ENCODE peak calls at places on chromosomes 11 and 22, in nine cellular contexts. W is pancreas; X is body of pancreas; R is fibroblast of lung; N is psoas muscle; M is heart left ventricle; S is endodermal cell; T is CD8-positive, alpha-beta T cell; J is AG04450. E is an unnamed sample.

GRCh38 chr11:73907191-73907590 is 30.4 kb downstream of the PAAF1 start:
- DNase-seq in J (no peak), R (no peak), N (peak), M (peak), W (no peak), T (no peak), X (no peak), S (peak), E (no peak)

GRCh38 chr11:1192741-1193325 is 30.0 kb upstream of the MUC5B start:
- DNase-seq in S (peak), J (no peak), N (no peak), T (no peak), R (no peak), X (no peak), M (no peak), W (peak), E (peak)

GRCh38 chr22:29917052-29917902 is 34.3 kb downstream of the MTMR3 start:
- DNase-seq in T (no peak), W (no peak), X (peak), R (peak), N (peak), J (no peak), M (peak), S (no peak), E (no peak)

GRCh38 chr11:88520391-88520790 is 182.9 kb upstream of the CTSC start:
- DNase-seq in W (no peak), M (no peak), J (no peak), S (no peak), N (no peak), T (no peak), X (no peak), R (no peak), E (no peak)

GRCh38 chr11:30914143-30914762 is 328.1 kb upstream of the MPPED2 start:
- DNase-seq in J (peak), R (peak), M (peak), X (peak), T (no peak), S (peak), N (peak), W (peak), E (peak)

GRCh38 chr22:22185844-22186499 is 58.6 kb upstream of the VPREB1 start:
- DNase-seq in T (no peak), W (no peak), X (no peak), J (no peak), S (no peak), N (no peak), R (no peak), M (no peak), E (no peak)

GRCh38 chr11:5611627-5612026 is 13.2 kb upstream of the TRIM34 start:
- DNase-seq in N (no peak), M (no peak), W (no peak), J (no peak), R (no peak), T (no peak), X (no peak), S (no peak), E (no peak)

GRCh38 chr11:19792510-19792909 is 79.9 kb downstream of the NAV2 start:
- DNase-seq in N (no peak), S (no peak), T (no peak), W (no peak), R (no peak), J (no peak), X (no peak), M (no peak), E (no peak)

GRCh38 chr22:17919276-17920144 is 104.9 kb downstream of the MICAL3 start:
- DNase-seq in S (peak), M (peak), J (no peak), N (no peak), T (no peak), W (no peak), R (no peak), X (no peak), E (no peak)

GRCh38 chr22:32326647-32327046 is 31.0 kb upstream of the RFPL3 start:
- DNase-seq in R (no peak), S (peak), T (no peak), M (no peak), W (no peak), N (no peak), X (no peak), J (no peak), E (no peak)

GRCh38 chr11:6703247-6704063 is 20.3 kb upstream of the MRPL17 start:
- DNase-seq in N (peak), R (peak), W (no peak), M (peak), T (no peak), S (peak), X (peak), J (no peak), E (no peak)

GRCh38 chr11:64086263-64086938 is 50.7 kb downstream of the FLRT1 start:
- DNase-seq in T (no peak), W (no peak), X (peak), R (peak), S (no peak), J (no peak), N (peak), M (peak), E (no peak)

GRCh38 chr22:42895087-42895486 is 38.0 kb upstream of the ARFGAP3 start:
- DNase-seq in W (no peak), R (no peak), X (no peak), T (no peak), J (no peak), N (no peak), M (no peak), S (no peak), E (no peak)

GRCh38 chr11:33060271-33060670 is 20.9 kb downstream of the TCP11L1 start:
- DNase-seq in J (no peak), S (peak), T (no peak), X (no peak), N (no peak), R (no peak), W (no peak), M (no peak), E (no peak)

GRCh38 chr11:121661796-121662508 is 209.2 kb upstream of the SORL1-AS1 start:
- DNase-seq in N (no peak), T (no peak), X (no peak), J (peak), S (no peak), R (peak), W (no peak), M (no peak), E (no peak)

GRCh38 chr11:131703311-131703710 is 332.9 kb downstream of the NTM start:
- DNase-seq in S (no peak), T (no peak), M (no peak), N (no peak), R (no peak), W (no peak), X (no peak), J (no peak), E (no peak)

GRCh38 chr22:45584621-45585436 is 82.1 kb downstream of the FBLN1 start:
- DNase-seq in J (no peak), R (no peak), N (no peak), S (no peak), T (no peak), W (no peak), M (no peak), X (no peak), E (peak)

GRCh38 chr11:70834277-70834940 is 418.0 kb downstream of the SHANK2 start:
- DNase-seq in X (no peak), W (no peak), T (no peak), M (no peak), N (no peak), R (no peak), J (no peak), S (peak), E (no peak)

GRCh38 chr22:20141186-20142077 is 9.4 kb downstream of the CCDC188 start:
- DNase-seq in W (peak), R (no peak), S (no peak), X (no peak), N (no peak), J (peak), M (no peak), T (no peak), E (no peak)

GRCh38 chr11:123273616-123274015 is 78.6 kb upstream of the CLMP start:
- DNase-seq in J (no peak), N (no peak), R (no peak), S (no peak), T (no peak), W (no peak), M (no peak), X (no peak), E (no peak)

GRCh38 chr11:1526785-1527184 is 40.2 kb upstream of the MOB2 start:
- DNase-seq in N (no peak), S (no peak), X (no peak), J (no peak), T (no peak), R (no peak), M (no peak), W (peak), E (no peak)

GRCh38 chr11:1825039-1825740 is 9.6 kb upstream of the SYT8 start:
- DNase-seq in X (peak), S (peak), T (no peak), M (no peak), W (peak), J (no peak), N (peak), R (no peak), E (peak)

GRCh38 chr11:9691865-9692264 is 28.0 kb downstream of the SWAP70 start:
- DNase-seq in W (no peak), S (no peak), T (no peak), R (peak), J (no peak), X (no peak), N (no peak), M (no peak), E (no peak)

GRCh38 chr11:120185678-120186407 is 25.0 kb upstream of the OAF start:
- DNase-seq in T (no peak), J (no peak), S (peak), R (no peak), N (no peak), M (peak), W (no peak), X (no peak), E (no peak)

DNA sequence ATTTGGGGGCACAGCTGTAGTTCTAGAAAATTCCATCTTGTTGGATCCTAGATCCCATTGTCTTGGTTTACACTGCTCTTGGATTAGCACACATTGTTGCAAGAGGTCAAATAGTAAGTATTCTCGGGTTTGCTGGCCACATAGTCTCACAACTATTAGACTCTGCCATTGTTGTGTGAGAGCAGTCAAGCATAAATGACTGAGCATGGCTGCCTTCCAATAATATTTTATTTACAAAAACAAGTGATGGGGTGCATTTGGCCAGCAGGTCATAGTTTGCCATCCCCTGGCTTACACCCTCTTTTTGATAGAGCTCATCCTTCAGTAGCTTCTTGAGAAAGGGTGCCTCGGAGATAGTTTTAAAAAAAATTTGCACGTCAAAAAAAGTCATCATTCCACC is 77.9 kb upstream of the ALX4 start:
- DNase-seq in S (no peak), M (no peak), T (no peak), R (no peak), N (no peak), W (no peak), J (no peak), X (no peak), E (no peak)
- H3K27ac ChIP-seq in S (no peak), M (no peak), T (no peak), R (no peak), N (no peak), W (no peak), J (no peak), X (no peak), E (no peak)

DNA sequence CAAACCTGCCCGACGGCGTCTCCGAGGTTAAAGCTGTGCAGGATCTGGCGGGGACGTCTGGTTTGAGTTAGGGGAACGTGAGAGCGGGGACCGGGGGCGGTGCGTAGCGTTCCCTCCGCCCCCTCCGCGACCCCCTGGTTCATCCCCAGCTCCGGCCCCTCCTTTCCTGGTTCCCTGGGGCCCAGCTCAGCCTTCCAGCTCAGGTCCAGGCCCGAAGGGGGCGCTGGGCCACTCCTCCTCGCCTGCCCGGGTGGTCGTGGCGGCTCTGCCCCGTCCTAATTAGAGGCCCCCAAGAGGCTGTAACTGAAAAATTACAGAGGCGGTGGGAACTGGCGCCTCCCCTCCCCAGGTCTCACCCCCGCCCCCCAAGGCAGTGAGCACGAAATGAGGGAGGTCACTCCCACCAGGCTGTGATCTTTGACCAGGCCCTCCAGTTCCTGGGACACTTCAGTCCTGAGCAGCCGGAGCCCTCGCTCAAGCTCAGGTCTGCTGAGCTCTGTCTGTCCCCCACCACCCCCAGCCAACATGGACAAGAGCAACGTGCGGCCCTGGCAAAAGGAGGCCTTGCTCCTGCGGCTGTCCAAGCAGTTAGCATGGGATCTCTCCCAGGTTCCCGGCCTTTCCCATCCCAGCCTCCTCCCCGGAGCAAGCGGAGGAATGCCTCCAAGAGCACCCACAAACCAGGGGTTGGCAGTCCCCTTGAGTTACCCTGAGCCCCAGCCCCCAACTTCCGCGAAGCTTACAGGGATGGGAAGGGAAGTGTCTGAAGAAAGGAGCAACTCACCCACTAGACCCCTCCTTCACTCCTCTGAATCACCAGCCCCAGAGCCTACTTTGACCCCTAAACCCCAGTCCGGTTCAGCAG is 3.3 kb downstream of the CD248 start:
- DNase-seq in W (peak), S (peak), T (no peak), J (no peak), N (peak), R (peak), X (no peak), M (no peak), E (peak)
- TF ChIP-seq CTCF in W (no peak), S (peak), T (no peak), J (peak), N (no peak), R (peak), X (no peak), M (no peak), E (no peak)

GRCh38 chr11:36509265-36509664 is 807 bp downstream of the TRAF6 start:
- DNase-seq in W (no peak), R (peak), M (no peak), X (no peak), T (no peak), N (no peak), S (no peak), J (no peak), E (no peak)

GRCh38 chr11:36509694-36510566 is at the start of gene TRAF6:
- DNase-seq in N (peak), R (peak), S (peak), M (peak), T (peak), W (peak), J (peak), X (peak), E (peak)

GRCh38 chr11:36510567-36511020 is 522 bp upstream of the TRAF6 start:
- DNase-seq in R (peak), X (no peak), S (no peak), T (no peak), N (no peak), J (no peak), M (no peak), W (no peak), E (no peak)

GRCh38 chr11:36508743-36509142 is 1.3 kb downstream of the TRAF6 start:
- DNase-seq in M (no peak), R (peak), T (no peak), S (no peak), N (no peak), J (no peak), W (no peak), X (no peak), E (no peak)

DNA sequence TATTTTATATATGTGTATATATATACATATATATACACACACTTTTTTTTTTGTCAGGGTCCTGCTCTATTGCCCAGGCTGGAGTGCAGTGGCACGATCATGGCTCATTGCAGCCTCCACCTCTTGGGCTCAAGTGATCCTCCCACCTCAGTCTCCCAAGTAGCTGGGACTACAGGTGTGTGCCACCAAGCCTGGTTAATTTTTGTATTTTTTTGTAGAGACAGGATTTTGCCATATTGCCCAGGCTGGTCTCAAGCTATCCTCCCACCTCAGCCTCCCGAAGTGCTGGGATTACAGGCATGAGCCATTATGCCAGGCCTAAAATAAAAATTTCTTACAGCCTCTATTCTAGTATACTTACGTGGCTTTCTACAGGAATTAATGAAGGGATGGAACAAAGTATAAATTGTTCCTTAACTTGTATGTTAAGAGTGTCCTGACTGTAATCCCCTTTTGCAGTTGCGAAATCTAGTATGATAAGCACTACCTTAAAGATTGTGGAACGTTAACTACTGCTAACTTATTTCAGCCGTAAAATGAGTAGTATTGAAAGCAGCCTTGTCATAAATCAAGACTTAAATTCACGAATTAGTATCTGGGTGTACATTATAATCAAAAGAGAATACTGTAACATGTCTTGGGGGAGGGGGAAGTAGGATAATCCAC is 2.1 kb downstream of the TRAF6 start:
- DNase-seq in R (no peak), S (no peak), W (no peak), T (no peak), J (no peak), X (no peak), M (no peak), N (peak), E (no peak)
- H3K27ac ChIP-seq in R (no peak), S (no peak), W (peak), T (no peak), J (no peak), X (peak), M (peak), N (peak), E (no peak)

DNA sequence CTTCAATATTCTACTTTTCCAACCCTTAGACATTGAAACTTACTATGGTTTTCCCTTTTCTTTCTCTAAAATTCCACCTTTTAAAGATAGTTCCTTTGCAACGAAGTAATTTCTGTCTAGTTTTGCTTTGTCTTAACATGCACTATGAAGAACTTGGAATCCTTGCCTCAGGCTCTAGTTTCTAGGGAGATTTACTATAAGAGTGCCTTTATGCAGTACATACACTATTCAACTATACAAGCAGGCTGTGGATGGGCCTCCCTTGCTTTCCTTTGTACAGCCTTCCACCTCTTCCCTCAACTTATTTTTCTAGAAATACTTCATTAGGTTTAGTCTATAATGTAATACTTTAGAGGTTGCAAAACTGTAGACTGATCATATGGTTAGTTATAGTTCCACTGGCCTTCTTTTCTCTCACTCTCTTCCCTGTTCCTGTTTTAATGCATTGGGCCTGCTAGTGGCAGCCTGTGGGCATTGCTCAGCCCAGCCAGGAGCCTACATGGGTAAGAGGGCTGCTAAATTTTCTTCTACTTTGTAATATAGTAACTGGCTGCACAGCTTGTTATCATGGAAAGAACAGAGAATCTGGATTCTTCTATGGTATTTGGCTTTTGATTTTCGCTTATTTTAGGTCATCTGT is 100.2 kb downstream of the C11orf87 start:
- DNase-seq in T (no peak), W (no peak), M (no peak), S (no peak), N (no peak), X (no peak), J (no peak), R (no peak), E (no peak)
- TF ChIP-seq CTCF in T (no peak), W (no peak), M (no peak), S (peak), N (no peak), X (no peak), J (no peak), R (no peak), E (no peak)

GRCh38 chr22:40010752-40011145 is 16.0 kb downstream of the FAM83F start:
- DNase-seq in J (no peak), W (no peak), S (no peak), M (peak), R (no peak), T (no peak), N (no peak), X (no peak), E (peak)

GRCh38 chr22:40008726-40009125 is 14.0 kb downstream of the FAM83F start:
- DNase-seq in T (no peak), N (no peak), W (no peak), M (no peak), R (no peak), X (no peak), J (no peak), S (no peak), E (peak)

GRCh38 chr22:40007826-40008710 is 13.3 kb downstream of the FAM83F start:
- DNase-seq in T (no peak), M (no peak), S (no peak), W (no peak), J (no peak), X (peak), N (no peak), R (no peak), E (peak)

GRCh38 chr22:40009953-40010751 is 15.4 kb downstream of the FAM83F start:
- DNase-seq in R (no peak), N (no peak), X (no peak), S (no peak), M (peak), T (no peak), J (no peak), W (no peak), E (peak)

GRCh38 chr22:40009231-40009769 is 14.5 kb downstream of the FAM83F start:
- DNase-seq in T (no peak), X (no peak), R (no peak), M (no peak), W (peak), N (no peak), S (peak), J (no peak), E (no peak)
- H3K27ac ChIP-seq in T (no peak), X (no peak), R (no peak), M (no peak), W (no peak), N (no peak), S (peak), J (no peak), E (no peak)

E was measured in kidney.